ENCODE peak calls at places on chromosomes 2 and 18, in six cellular contexts. One of them, this sample, is unnamed.

GRCh38 chr2:218284106-218284811 is 8.0 kb downstream of the TMBIM1 start:
- DNase-seq in HEK293T: no peak
- DNase-seq in GM12878: no peak
- DNase-seq in K562: peak
- DNase-seq in A549: no peak
- DNase-seq in HepG2: no peak
- DNase-seq in this sample: peak

GRCh38 chr2:128347701-128348504 is 29.2 kb upstream of the HS6ST1 start:
- DNase-seq in HepG2: no peak
- DNase-seq in A549: no peak
- DNase-seq in K562: no peak
- DNase-seq in GM12878: no peak
- DNase-seq in HEK293T: no peak
- DNase-seq in this sample: peak

GRCh38 chr2:147223119-147223518 is 621.7 kb upstream of the ACVR2A start:
- DNase-seq in A549: no peak
- DNase-seq in GM12878: no peak
- DNase-seq in HepG2: no peak
- DNase-seq in HEK293T: no peak
- DNase-seq in K562: no peak
- DNase-seq in this sample: no peak

GRCh38 chr18:74914052-74914591 is 294.8 kb downstream of the PTGR3 start:
- DNase-seq in A549: no peak
- DNase-seq in HEK293T: no peak
- DNase-seq in GM12878: no peak
- DNase-seq in HepG2: no peak
- DNase-seq in K562: no peak
- DNase-seq in this sample: no peak

GRCh38 chr18:33573193-33573592 is 4.8 kb upstream of the ASXL3 start:
- DNase-seq in A549: no peak
- DNase-seq in K562: no peak
- DNase-seq in GM12878: no peak
- DNase-seq in HEK293T: no peak
- DNase-seq in HepG2: no peak
- DNase-seq in this sample: no peak

GRCh38 chr18:80109676-80110078 is 615 bp downstream of the ADNP2 start:
- DNase-seq in HEK293T: no peak
- DNase-seq in GM12878: no peak
- DNase-seq in HepG2: no peak
- DNase-seq in A549: peak
- DNase-seq in K562: no peak
- DNase-seq in this sample: peak

GRCh38 chr2:189613650-189614420 is 33.2 kb upstream of the SLC40A1 start:
- DNase-seq in K562: no peak
- DNase-seq in A549: no peak
- DNase-seq in GM12878: no peak
- DNase-seq in HEK293T: no peak
- DNase-seq in HepG2: no peak
- DNase-seq in this sample: peak

GRCh38 chr2:216829533-216829932 is 30.3 kb downstream of the TNP1 start:
- DNase-seq in GM12878: no peak
- DNase-seq in K562: no peak
- DNase-seq in A549: no peak
- DNase-seq in HepG2: no peak
- DNase-seq in HEK293T: no peak
- DNase-seq in this sample: peak

GRCh38 chr2:100272848-100273329 is 49.4 kb downstream of the LONRF2 start:
- DNase-seq in HepG2: no peak
- DNase-seq in A549: no peak
- DNase-seq in HEK293T: no peak
- DNase-seq in K562: no peak
- DNase-seq in GM12878: no peak
- DNase-seq in this sample: peak

GRCh38 chr2:31688282-31688681 is 107.5 kb upstream of the SRD5A2 start:
- DNase-seq in GM12878: no peak
- DNase-seq in HEK293T: no peak
- DNase-seq in K562: peak
- DNase-seq in HepG2: no peak
- DNase-seq in A549: no peak
- DNase-seq in this sample: no peak

GRCh38 chr2:45643543-45644542 is 7.6 kb upstream of the PRKCE start:
- DNase-seq in HepG2: peak
- DNase-seq in HEK293T: peak
- DNase-seq in A549: peak
- DNase-seq in K562: peak
- DNase-seq in GM12878: no peak
- DNase-seq in this sample: peak

GRCh38 chr2:3535794-3536681 is 16.7 kb upstream of the ADI1 start:
- DNase-seq in K562: peak
- DNase-seq in A549: no peak
- DNase-seq in HEK293T: no peak
- DNase-seq in HepG2: peak
- DNase-seq in GM12878: no peak
- DNase-seq in this sample: peak

GRCh38 chr18:2906522-2907458 is 60.0 kb downstream of the EMILIN2 start:
- DNase-seq in A549: peak
- DNase-seq in HepG2: peak
- DNase-seq in HEK293T: no peak
- DNase-seq in K562: peak
- DNase-seq in GM12878: no peak
- DNase-seq in this sample: no peak

DNA sequence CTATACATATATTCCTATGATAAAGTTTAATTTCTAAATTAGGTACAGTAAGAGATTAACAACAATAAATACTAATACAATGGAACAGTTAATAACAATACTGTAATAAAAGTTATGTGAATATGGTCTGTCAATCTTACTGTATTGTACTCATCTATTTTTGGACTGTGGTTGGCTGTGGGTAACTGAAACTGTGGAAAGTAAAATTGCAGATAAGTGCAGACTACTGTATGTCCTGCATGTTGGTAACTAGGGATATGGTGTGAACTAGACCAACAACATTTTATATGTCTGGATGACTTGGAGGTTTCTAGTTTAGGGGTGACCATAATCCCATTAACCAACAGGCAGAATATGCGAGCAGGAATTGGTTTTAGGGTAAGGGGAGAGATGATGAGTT is 23.3 kb downstream of the PHLPP1 start:
- DNase-seq in GM12878: no peak
- DNase-seq in K562: no peak
- DNase-seq in A549: no peak
- DNase-seq in HEK293T: no peak
- DNase-seq in HepG2: no peak
- DNase-seq in this sample: no peak
- TF ChIP-seq BHLHE40 in GM12878: no peak
- TF ChIP-seq BHLHE40 in K562: no peak
- TF ChIP-seq BHLHE40 in A549: no peak
- TF ChIP-seq BHLHE40 in HEK293T: no peak
- TF ChIP-seq BHLHE40 in HepG2: no peak
- TF ChIP-seq BHLHE40 in this sample: no peak

DNA sequence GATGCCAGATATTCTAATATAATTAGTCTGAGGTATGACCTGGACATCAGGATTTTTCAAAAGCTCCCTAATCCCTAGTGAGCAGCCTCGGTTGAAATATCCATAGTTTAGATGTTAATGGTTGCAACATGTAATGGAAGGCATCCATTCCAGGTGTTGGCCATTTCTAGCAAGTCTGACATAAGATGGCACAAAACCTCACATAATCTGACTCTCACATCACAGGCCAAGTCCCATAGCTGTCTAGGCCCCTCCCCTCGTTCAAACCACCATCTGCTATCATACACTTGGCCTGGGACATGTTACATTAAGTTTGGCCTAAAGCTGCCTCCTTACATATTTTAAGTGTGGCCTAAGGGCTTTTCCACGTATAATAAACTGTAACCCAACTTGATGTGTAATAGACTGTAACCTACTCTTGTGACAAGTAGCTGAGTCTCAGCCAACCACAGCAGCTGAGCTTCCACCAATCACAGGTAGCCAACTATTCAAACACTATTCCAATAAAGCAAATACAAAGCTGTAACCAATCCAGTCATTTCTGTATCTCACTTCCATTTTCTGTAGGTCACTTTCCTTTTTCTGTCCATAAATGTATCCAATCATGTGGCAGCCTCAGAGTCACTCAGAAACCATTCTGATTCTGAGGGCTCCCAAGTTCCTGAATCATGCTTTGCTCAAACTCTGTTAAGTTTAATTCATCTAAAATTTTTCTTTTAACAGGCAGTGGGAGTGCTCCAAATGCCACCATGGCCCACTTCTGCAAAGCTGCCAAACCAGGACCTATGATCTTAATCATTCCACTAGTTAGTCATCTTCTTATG is 59.4 kb downstream of the ADD2 start:
- DNase-seq in HepG2: no peak
- DNase-seq in K562: no peak
- DNase-seq in GM12878: no peak
- DNase-seq in HEK293T: no peak
- DNase-seq in A549: no peak
- DNase-seq in this sample: no peak
- TF ChIP-seq BHLHE40 in HepG2: no peak
- TF ChIP-seq BHLHE40 in K562: no peak
- TF ChIP-seq BHLHE40 in GM12878: no peak
- TF ChIP-seq BHLHE40 in HEK293T: no peak
- TF ChIP-seq BHLHE40 in A549: no peak
- TF ChIP-seq BHLHE40 in this sample: no peak

DNA sequence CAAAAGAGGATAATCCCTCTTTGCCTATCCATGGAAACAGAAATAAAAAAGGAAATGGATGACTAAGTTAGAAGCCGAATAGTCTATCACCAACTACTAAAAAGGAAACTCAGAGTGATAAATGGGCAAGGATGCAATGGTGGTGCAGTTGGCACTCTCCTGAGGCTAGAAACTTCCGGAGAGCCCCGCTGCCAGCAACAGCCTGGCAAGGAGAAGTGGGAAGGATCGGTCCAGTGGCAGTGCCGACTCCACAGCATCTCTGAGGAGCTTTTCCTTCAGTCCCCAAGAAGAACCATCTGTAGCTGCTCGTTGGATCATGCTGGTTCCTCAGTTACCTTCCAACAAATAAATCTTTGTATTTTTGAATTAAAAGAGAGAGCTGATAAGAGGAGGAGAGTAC is 74.7 kb downstream of the DPP4 start:
- DNase-seq in HepG2: no peak
- DNase-seq in A549: no peak
- DNase-seq in K562: no peak
- DNase-seq in GM12878: no peak
- DNase-seq in HEK293T: no peak
- DNase-seq in this sample: no peak
- TF ChIP-seq BHLHE40 in HepG2: no peak
- TF ChIP-seq BHLHE40 in A549: no peak
- TF ChIP-seq BHLHE40 in K562: no peak
- TF ChIP-seq BHLHE40 in GM12878: no peak
- TF ChIP-seq BHLHE40 in HEK293T: no peak
- TF ChIP-seq BHLHE40 in this sample: no peak

DNA sequence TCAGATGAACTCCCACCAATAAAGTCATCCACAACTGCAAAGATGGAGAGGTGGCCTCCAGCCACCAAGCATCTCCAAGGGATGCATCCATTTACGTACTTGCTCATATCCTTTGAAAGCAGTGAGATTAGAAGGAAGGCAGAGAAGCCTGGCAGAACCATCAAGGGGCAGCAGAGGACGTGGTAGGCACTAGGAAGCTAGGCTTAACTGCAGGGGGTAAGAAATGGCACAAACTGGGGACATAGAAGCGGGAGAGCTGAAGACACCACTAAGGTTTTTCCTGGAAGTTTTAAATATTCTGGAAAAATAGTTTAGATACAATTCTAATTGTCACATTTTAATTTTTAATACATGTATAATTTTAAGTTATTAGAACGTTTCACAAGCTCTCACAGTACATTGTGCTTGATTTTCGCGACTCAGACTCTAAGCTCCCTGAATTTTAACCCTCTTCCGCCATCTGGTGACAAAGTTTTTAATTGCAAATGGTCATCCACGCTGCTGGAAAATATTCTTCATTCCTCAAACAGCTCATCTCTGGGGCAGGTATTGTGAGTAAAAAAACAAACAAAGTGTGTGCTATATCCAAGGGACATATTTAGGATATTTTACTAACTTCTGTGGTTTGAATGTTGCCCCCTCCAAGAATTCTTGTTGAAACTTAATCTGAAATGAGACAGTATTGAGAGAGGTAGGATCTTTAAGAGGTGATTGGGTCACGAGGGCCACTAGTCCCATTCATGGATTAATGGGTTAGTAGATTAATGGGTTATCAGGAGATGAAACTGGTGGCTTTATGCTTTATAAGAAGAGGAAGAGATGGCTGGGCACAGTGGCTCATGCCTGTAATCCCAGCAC is 1.6 kb upstream of the PSTPIP2 start:
- DNase-seq in HEK293T: no peak
- DNase-seq in GM12878: no peak
- DNase-seq in A549: no peak
- DNase-seq in HepG2: peak
- DNase-seq in K562: peak
- DNase-seq in this sample: peak
- TF ChIP-seq BHLHE40 in HEK293T: no peak
- TF ChIP-seq BHLHE40 in GM12878: no peak
- TF ChIP-seq BHLHE40 in A549: no peak
- TF ChIP-seq BHLHE40 in HepG2: no peak
- TF ChIP-seq BHLHE40 in K562: no peak
- TF ChIP-seq BHLHE40 in this sample: no peak

GRCh38 chr18:28065031-28065792 is 111.7 kb downstream of the CDH2 start:
- DNase-seq in HepG2: peak
- DNase-seq in A549: peak
- DNase-seq in GM12878: no peak
- DNase-seq in K562: no peak
- DNase-seq in HEK293T: no peak
- DNase-seq in this sample: peak
- TF ChIP-seq BHLHE40 in HepG2: no peak
- TF ChIP-seq BHLHE40 in A549: no peak
- TF ChIP-seq BHLHE40 in GM12878: no peak
- TF ChIP-seq BHLHE40 in K562: no peak
- TF ChIP-seq BHLHE40 in HEK293T: no peak
- TF ChIP-seq BHLHE40 in this sample: no peak